ENCODE peak calls at places on chromosomes 2 and 18, in seven cellular contexts. S is H54; H is heart left ventricle; F is NCI-H1105; U is endothelial cell; N is brain microvascular endothelial cell; L is stimulated activated CD4-positive, alpha-beta T cell treated with anti-CD3 and anti-CD28 coated beads, Interleukin-4, amount 100 ng/mL, for 48 hours. C is an unnamed sample.

GRCh38 chr18:6746386-6746960 is 17.0 kb downstream of the ARHGAP28 start:
- DNase-seq in L (no peak), H (no peak), F (no peak), U (no peak), N (no peak), S (no peak), C (no peak)

GRCh38 chr2:187001248-187001647 is 152.3 kb upstream of the ZSWIM2 start:
- DNase-seq in S (no peak), L (no peak), N (no peak), F (no peak), H (no peak), U (no peak), C (no peak)

GRCh38 chr18:48959921-48960920 is 9.5 kb upstream of the SMAD7 start:
- DNase-seq in F (no peak), S (no peak), L (no peak), N (peak), H (no peak), U (no peak), C (no peak)

GRCh38 chr2:27977623-27978312 is 87.2 kb downstream of the BABAM2 start:
- DNase-seq in H (no peak), F (no peak), L (peak), S (no peak), U (no peak), N (peak), C (no peak)

GRCh38 chr18:79888016-79888415 is 63.4 kb downstream of the SLC66A2 start:
- DNase-seq in H (no peak), S (no peak), U (no peak), L (no peak), N (no peak), F (no peak), C (no peak)

GRCh38 chr2:176414641-176415040 is 145.4 kb downstream of the MTX2 start:
- DNase-seq in F (no peak), N (no peak), H (no peak), U (no peak), L (no peak), S (no peak), C (no peak)

GRCh38 chr2:5914831-5915611 is 222.8 kb downstream of the SOX11 start:
- DNase-seq in N (peak), U (peak), S (no peak), F (no peak), L (no peak), H (peak), C (peak)

GRCh38 chr2:45872211-45872610 is 220.7 kb downstream of the PRKCE start:
- DNase-seq in H (no peak), U (no peak), N (no peak), F (no peak), L (no peak), S (peak), C (no peak)

GRCh38 chr18:433297-433696 is 67.2 kb downstream of the COLEC12 start:
- DNase-seq in H (no peak), U (no peak), L (no peak), F (no peak), N (no peak), S (no peak), C (no peak)

GRCh38 chr18:70333757-70334156 is 44.9 kb downstream of the SOCS6 start:
- DNase-seq in L (no peak), U (no peak), H (no peak), S (peak), F (no peak), N (peak), C (no peak)

GRCh38 chr2:100744589-100744988 is 75.3 kb upstream of the NPAS2 start:
- DNase-seq in L (no peak), N (peak), S (no peak), H (no peak), F (no peak), U (no peak), C (no peak)

GRCh38 chr2:168565512-168565911 is 109.4 kb downstream of the CERS6 start:
- DNase-seq in U (no peak), S (no peak), L (no peak), H (no peak), F (no peak), N (no peak), C (no peak)